ENCODE peak calls at places on chromosome 16, in four cellular contexts. S, C, E and V are unnamed samples.

GRCh38 chr16:35795361-35796029 is 2336.1 kb downstream of the TP53TG3F start:
- DNase-seq in S (no peak), C (no peak), E (no peak), V (no peak)

GRCh38 chr16:1260101-1260670 is 4.3 kb downstream of the TPSD1 start:
- DNase-seq in S (no peak), C (no peak), E (no peak), V (no peak)

GRCh38 chr16:31038993-31039392 is 5.6 kb downstream of the STX4 start:
- DNase-seq in S (no peak), C (no peak), E (no peak), V (no peak)

GRCh38 chr16:67943619-67944503 is at the start of gene LCAT:
- DNase-seq in S (no peak), C (peak), E (no peak), V (peak)

GRCh38 chr16:58442547-58442946 is 50.3 kb downstream of the GINS3 start:
- DNase-seq in S (no peak), C (no peak), E (no peak), V (no peak)

GRCh38 chr16:24538756-24539294 is 541 bp upstream of the RBBP6 start:
- DNase-seq in S (no peak), C (no peak), E (no peak), V (no peak)

GRCh38 chr16:70709961-70710360 is 24.1 kb upstream of the MTSS2 start:
- DNase-seq in S (no peak), C (no peak), E (no peak), V (no peak)

GRCh38 chr16:84450176-84450865 is 54.1 kb downstream of the MEAK7 start:
- DNase-seq in S (no peak), C (no peak), E (no peak), V (no peak)

GRCh38 chr16:14399397-14400284 is 230.4 kb downstream of the PARN start:
- DNase-seq in S (peak), C (peak), E (peak), V (peak)

GRCh38 chr16:49637933-49638695 is 217.8 kb downstream of the ZNF423 start:
- DNase-seq in S (no peak), C (no peak), E (no peak), V (no peak)

GRCh38 chr16:58098207-58099096 is 30.7 kb downstream of the CFAP20 start:
- DNase-seq in S (peak), C (peak), E (peak), V (no peak)

DNA sequence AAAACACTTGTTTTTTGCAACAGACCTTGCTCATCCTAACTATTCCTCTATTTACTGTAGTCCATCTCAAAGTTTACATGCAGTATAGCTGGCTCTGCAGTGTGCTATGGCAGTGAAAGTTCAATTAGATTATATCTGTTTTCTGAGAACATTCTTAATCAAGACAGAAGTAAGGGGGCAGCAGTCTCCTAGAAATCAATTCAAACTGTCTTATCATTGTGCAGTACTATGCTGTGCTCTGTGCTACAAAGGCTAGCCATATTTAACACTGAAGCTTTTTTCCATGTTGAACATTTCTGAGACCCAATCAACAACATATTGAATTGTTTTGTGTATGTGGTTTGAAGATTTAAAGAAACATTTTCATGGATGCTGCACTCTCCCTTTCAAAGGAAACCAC is 11.4 kb downstream of the NETO2 start:
- DNase-seq in S (no peak), C (peak), E (no peak), V (no peak)
- TF ChIP-seq CTCF in S (no peak), C (peak), E (no peak), V (peak)

GRCh38 chr16:65751622-65752598 is 614.6 kb upstream of the CDH5 start:
- DNase-seq in S (no peak), C (no peak), E (no peak), V (no peak)

GRCh38 chr16:65757064-65757463 is 609.4 kb upstream of the CDH5 start:
- DNase-seq in S (no peak), C (no peak), E (no peak), V (no peak)

GRCh38 chr16:65756163-65756562 is 610.3 kb upstream of the CDH5 start:
- DNase-seq in S (no peak), C (no peak), E (no peak), V (no peak)

GRCh38 chr16:65758620-65759019 is 607.9 kb upstream of the CDH5 start:
- DNase-seq in S (no peak), C (no peak), E (no peak), V (no peak)

GRCh38 chr16:65754799-65755691 is 611.4 kb upstream of the CDH5 start:
- DNase-seq in S (no peak), C (peak), E (no peak), V (no peak)
- H3K4me2 ChIP-seq in S (no peak), C (no peak), E (no peak), V (no peak)

GRCh38 chr16:25959216-25959615 is 267.5 kb downstream of the HS3ST4 start:
- DNase-seq in S (no peak), C (no peak), E (no peak), V (no peak)

GRCh38 chr16:25957707-25958106 is 265.9 kb downstream of the HS3ST4 start:
- DNase-seq in S (no peak), C (no peak), E (no peak), V (no peak)
- H3K27ac ChIP-seq in S (no peak), C (no peak), E (no peak), V (no peak)

DNA sequence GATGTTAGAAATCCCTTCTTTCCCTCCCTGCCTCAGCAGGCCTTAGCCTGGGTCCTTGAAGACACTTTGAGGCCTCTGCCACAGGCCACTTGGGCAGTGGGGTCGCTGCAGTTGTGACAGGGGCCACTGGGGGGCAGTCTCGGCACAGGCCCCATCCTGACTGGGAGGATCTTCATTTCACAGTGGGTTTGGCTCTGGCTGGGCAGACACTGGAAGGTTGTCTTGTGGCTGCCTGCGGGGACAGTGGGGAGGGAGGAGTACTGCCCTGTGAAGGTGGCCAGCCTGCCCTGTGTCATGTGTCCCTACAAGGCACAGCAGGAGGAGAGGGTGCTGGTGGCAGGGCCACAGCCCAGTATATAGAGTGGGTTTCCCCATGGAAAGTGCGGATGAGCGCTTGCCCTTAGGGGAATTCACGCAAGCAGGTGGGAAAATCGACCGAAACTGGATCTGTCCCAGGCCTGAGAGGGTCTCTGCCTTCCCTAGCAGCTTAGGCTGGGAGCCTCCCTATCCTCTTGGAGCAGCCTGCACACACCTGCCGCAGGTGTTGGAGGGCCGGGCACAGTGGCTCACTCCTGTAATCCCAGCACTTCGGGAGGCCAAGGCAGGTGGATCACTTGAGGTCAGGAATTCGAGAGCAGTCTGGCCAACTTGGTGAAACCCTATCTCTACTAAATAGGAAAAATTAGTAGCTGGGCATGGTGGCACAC is 28.8 kb downstream of the GINS2 start:
- DNase-seq in S (peak), C (peak), E (peak), V (peak)
- TF ChIP-seq CTCF in S (peak), C (peak), E (peak), V (peak)

GRCh38 chr16:85574672-85575475 is 38.2 kb upstream of the GSE1 start:
- DNase-seq in S (no peak), C (no peak), E (no peak), V (peak)
- H3K4me2 ChIP-seq in S (no peak), C (peak), E (no peak), V (peak)